ENCODE peak calls at places on chromosomes 7 and 10, in five cellular contexts. L is IMR-90, A is SK-N-SH, H is GM12878, J is K562. F is an unnamed sample.
A peak's percentile ranks its signal among the peaks of the same experiment; 100 is the strongest.

GRCh38 chr10:23095404-23095965 is at the start of gene MSRB2:
- DNase-seq in H (peak; percentile 73), J (peak; percentile 97), L (peak; percentile 92), A (peak; percentile 96), F (peak; percentile 86)

GRCh38 chr7:69104023-69104422 is 494.3 kb upstream of the AUTS2 start:
- DNase-seq in L (no peak), H (no peak), J (no peak), A (no peak), F (no peak)

GRCh38 chr7:41005381-41005901 is 697.4 kb downstream of the INHBA start:
- DNase-seq in H (no peak), J (no peak), L (peak; percentile 92), A (no peak), F (no peak)

GRCh38 chr10:44974628-44975431 is 3.8 kb downstream of the DEPP1 start:
- DNase-seq in J (peak; percentile 90), L (no peak), H (no peak), A (peak; percentile 94), F (peak; percentile 79)

GRCh38 chr7:105811189-105811847 is 65.1 kb downstream of the ATXN7L1 start:
- DNase-seq in J (no peak), L (no peak), A (no peak), H (no peak), F (peak; percentile 64)

GRCh38 chr10:77478248-77478963 is 159.2 kb downstream of the KCNMA1 start:
- DNase-seq in H (no peak), L (peak; percentile 96), A (no peak), J (no peak), F (no peak)

GRCh38 chr10:78602201-78602917 is 466.4 kb upstream of the ZMIZ1 start:
- DNase-seq in J (no peak), A (no peak), H (no peak), L (peak; percentile 19), F (no peak)

GRCh38 chr10:34018811-34019210 is 684.3 kb upstream of the NRP1 start:
- DNase-seq in L (no peak), H (no peak), A (no peak), J (no peak), F (no peak)

GRCh38 chr10:21860718-21861117 is 142.8 kb downstream of the DNAJC1 start:
- DNase-seq in L (peak; percentile 22), J (no peak), H (peak; percentile 3), A (no peak), F (no peak)

GRCh38 chr7:10022957-10023356 is 950.7 kb upstream of the PHF14 start:
- DNase-seq in L (no peak), A (peak; percentile 13), J (no peak), H (no peak), F (no peak)

GRCh38 chr10:132961864-132962622 is 19.7 kb upstream of the CFAP46 start:
- DNase-seq in L (peak; percentile 67), J (peak; percentile 14), H (no peak), A (peak; percentile 71), F (peak; percentile 37)

GRCh38 chr7:120695848-120696247 is 162.1 kb downstream of the TSPAN12 start:
- DNase-seq in A (no peak), J (no peak), L (no peak), H (no peak), F (no peak)

GRCh38 chr10:76558996-76559888 is 1078.4 kb downstream of the KCNMA1 start:
- DNase-seq in J (no peak), L (peak; percentile 70), A (no peak), H (no peak), F (no peak)

GRCh38 chr7:111931016-111931517 is 275.1 kb downstream of the DOCK4 start:
- DNase-seq in A (no peak), L (peak; percentile 75), J (no peak), H (no peak), F (peak; percentile 96)

GRCh38 chr7:42233939-42234338 is 3.1 kb downstream of the GLI3 start:
- DNase-seq in L (peak; percentile 68), H (no peak), J (no peak), A (no peak), F (no peak)

GRCh38 chr10:75399461-75400162 is 2.0 kb downstream of the ZNF503 start:
- DNase-seq in L (peak; percentile 69), J (peak; percentile 67), H (no peak), A (peak; percentile 88), F (peak; percentile 36)

GRCh38 chr7:122726881-122727280 is 24.2 kb upstream of the RNF148 start:
- DNase-seq in J (no peak), A (no peak), H (no peak), L (no peak), F (no peak)

GRCh38 chr7:25940086-25940906 is 211.7 kb upstream of the NFE2L3 start:
- DNase-seq in A (no peak), H (no peak), J (no peak), L (no peak), F (no peak)

GRCh38 chr10:29345893-29346175 is 57.0 kb downstream of the LYZL1 start:
- DNase-seq in H (no peak), A (no peak), J (no peak), L (no peak), F (no peak)

GRCh38 chr7:52500796-52501195 is 534.6 kb upstream of the POM121L12 start:
- DNase-seq in A (no peak), L (no peak), H (no peak), J (no peak), F (no peak)

GRCh38 chr7:119175916-119176627 is 951.6 kb downstream of the ANKRD7 start:
- DNase-seq in L (peak; percentile 42), H (peak; percentile 1), J (no peak), A (peak; percentile 26), F (peak; percentile 67)

GRCh38 chr7:15643000-15643705 is 43.3 kb downstream of the MEOX2 start:
- DNase-seq in A (no peak), L (no peak), H (no peak), J (no peak), F (no peak)

GRCh38 chr7:75914169-75914654 is 743 bp upstream of the POR start:
- DNase-seq in J (no peak), A (peak; percentile 51), L (no peak), H (no peak), F (no peak)

GRCh38 chr10:44995914-44996633 is 4.6 kb upstream of the ZNF22 start:
- DNase-seq in H (no peak), A (no peak), L (peak; percentile 71), J (no peak), F (peak; percentile 94)

GRCh38 chr7:3585826-3586225 is 284.8 kb downstream of the SDK1 start:
- DNase-seq in L (no peak), H (no peak), J (no peak), A (no peak), F (no peak)

GRCh38 chr10:43210556-43210955 is 56.3 kb downstream of the RASGEF1A start:
- DNase-seq in J (no peak), H (no peak), L (no peak), A (no peak), F (no peak)

GRCh38 chr10:130762481-130762880 is 549.0 kb downstream of the TCERG1L start:
- DNase-seq in A (no peak), J (no peak), H (no peak), L (no peak), F (no peak)

GRCh38 chr10:126123466-126123865 is 227.1 kb downstream of the FANK1 start:
- DNase-seq in J (no peak), H (no peak), L (no peak), A (no peak), F (no peak)

GRCh38 chr10:125034671-125035070 is 92.7 kb downstream of the ZRANB1 start:
- DNase-seq in L (no peak), J (no peak), A (no peak), H (no peak), F (no peak)

GRCh38 chr10:22086730-22087364 is 83.3 kb upstream of the DNAJC1 start:
- DNase-seq in A (peak; percentile 15), H (no peak), J (peak; percentile 31), L (peak; percentile 54), F (peak; percentile 33)

GRCh38 chr7:78714302-78714857 is 739.1 kb downstream of the MAGI2 start:
- DNase-seq in A (no peak), L (no peak), H (no peak), J (no peak), F (no peak)

DNA sequence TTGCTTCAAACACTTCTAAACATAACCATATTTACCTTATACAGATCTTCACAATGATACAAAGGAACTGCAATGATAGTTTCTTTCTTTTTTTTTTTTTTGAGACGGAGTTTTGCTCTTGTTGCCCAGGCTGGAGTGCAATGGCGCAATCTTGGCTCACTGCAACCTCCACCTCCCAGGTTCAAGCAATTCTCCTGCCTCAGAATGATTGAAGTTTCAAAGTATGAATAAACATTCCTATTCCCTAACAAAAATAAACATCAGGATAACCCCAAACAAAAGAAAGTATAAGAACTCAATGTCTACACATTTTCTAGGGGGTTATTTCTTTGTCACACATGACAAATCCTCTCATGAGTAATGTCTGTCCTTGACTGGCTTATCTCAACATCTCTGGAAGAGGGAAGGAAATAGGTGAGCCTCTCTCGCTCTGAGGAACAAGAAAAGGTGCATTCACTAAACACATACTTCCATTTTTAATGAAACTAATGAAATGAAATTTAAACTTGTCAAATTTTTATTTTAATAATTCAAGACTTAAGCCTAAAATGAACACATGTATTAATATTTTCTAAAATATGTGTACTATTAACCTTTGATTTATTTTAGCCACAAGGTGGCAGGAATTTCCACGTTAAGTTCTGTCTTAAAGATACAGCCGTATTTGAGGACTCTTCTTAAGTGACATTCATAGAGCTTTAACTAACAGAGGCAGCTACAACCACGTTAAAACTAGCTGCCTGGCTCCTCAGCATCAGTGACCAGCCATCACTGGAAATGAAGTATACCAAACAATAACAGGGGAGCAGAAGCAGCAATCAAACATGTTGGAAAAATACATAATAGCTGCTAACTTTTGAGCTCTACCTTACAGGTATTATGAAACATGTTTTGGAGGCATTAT is 58.3 kb downstream of the MALSU1 start:
- DNase-seq in L (peak; percentile 56), H (no peak), A (no peak), J (peak; percentile 53), F (peak; percentile 91)
- TF ChIP-seq MXI1 in L (no peak), H (no peak), A (no peak), J (no peak), F (no peak)

DNA sequence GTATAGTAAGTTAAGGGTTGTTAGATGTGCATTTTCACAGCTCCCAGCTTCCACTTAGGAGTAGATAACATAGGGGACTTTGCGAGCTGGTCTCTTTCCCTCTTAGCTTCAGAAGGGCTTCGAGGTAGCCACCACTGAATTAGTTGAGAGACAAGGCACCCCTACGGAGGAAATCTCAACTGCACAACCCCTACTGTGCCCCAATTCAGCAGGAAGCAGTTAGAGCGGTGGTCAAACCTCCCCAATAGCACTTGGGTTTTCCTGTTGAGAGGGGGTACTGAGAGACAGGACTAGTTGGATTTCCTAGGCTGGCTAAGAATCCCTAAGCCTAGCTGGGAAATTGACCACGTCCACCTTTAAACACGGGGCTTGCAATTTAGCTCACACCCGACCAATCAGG is 1.1 kb upstream of the HERPUD2 start:
- DNase-seq in H (no peak), L (no peak), J (no peak), A (no peak), F (no peak)
- TF ChIP-seq MXI1 in H (no peak), L (no peak), J (no peak), A (no peak), F (no peak)

DNA sequence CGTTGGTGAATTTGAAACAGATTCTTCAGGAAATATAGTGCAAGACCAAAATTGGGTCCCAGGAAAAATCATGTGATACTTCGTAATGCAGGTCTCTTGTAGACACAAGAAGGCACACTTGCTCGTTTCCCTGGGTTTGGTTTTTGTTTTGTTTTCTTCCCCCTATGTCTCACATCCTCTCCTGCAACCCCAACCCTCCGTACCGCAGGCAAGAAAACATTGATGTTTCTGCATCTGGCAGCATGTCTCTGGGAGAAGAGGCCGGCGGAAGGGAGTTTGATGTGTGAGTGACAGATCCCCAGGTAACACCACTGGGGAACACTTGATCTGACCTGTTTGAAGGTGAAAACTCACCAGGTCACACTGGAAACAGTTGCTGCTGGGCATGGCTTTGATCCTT is 718.5 kb downstream of the AUTS2 start:
- DNase-seq in J (no peak), A (no peak), L (no peak), H (no peak), F (no peak)
- TF ChIP-seq MXI1 in J (no peak), A (no peak), L (no peak), H (no peak), F (no peak)

GRCh38 chr7:141511370-141512335 is 39.6 kb upstream of the AGK start:
- DNase-seq in A (no peak), H (no peak), L (no peak), J (no peak), F (no peak)
- TF ChIP-seq MXI1 in A (no peak), H (no peak), L (no peak), J (no peak), F (no peak)

F was measured in HepG2.